ENCODE peak calls at places on chromosomes 13 and 19, in five cellular contexts. G, O, B, K and D are unnamed samples.

GRCh38 chr13:30312859-30313258 is 5.5 kb upstream of the KATNAL1 start:
- DNase-seq in G (no peak), O (no peak), B (no peak), K (no peak), D (no peak)

GRCh38 chr13:98089826-98090225 is 53.1 kb upstream of the FARP1 start:
- DNase-seq in G (no peak), O (no peak), B (no peak), K (no peak), D (no peak)

GRCh38 chr13:112969692-112970338 is 801 bp downstream of the MCF2L start:
- DNase-seq in G (no peak), O (no peak), B (no peak), K (no peak), D (no peak)

GRCh38 chr13:27839809-27840467 is 47.7 kb downstream of the GSX1 start:
- DNase-seq in G (no peak), O (no peak), B (no peak), K (no peak), D (no peak)

GRCh38 chr19:46218160-46218559 is 11.4 kb upstream of the IGFL1 start:
- DNase-seq in G (no peak), O (peak), B (no peak), K (no peak), D (peak)

GRCh38 chr13:19927117-19927734 is 31.3 kb upstream of the ZMYM2 start:
- DNase-seq in G (no peak), O (peak), B (peak), K (no peak), D (no peak)

GRCh38 chr13:99450416-99450815 is 50.9 kb upstream of the TM9SF2 start:
- DNase-seq in G (no peak), O (no peak), B (no peak), K (no peak), D (no peak)

GRCh38 chr19:57537953-57538547 is 10.9 kb downstream of the ZNF549 start:
- DNase-seq in G (no peak), O (no peak), B (no peak), K (no peak), D (no peak)

GRCh38 chr19:1624458-1624857 is 19.2 kb upstream of the UQCR11 start:
- DNase-seq in G (peak), O (peak), B (no peak), K (peak), D (no peak)

GRCh38 chr13:30638301-30638700 is 20.6 kb downstream of the USPL1 start:
- DNase-seq in G (no peak), O (no peak), B (no peak), K (no peak), D (no peak)

GRCh38 chr19:52343548-52343947 is 7.5 kb downstream of the ZNF610 start:
- DNase-seq in G (no peak), O (no peak), B (no peak), K (peak), D (no peak)

GRCh38 chr13:79393564-79394249 is 12.3 kb downstream of the RBM26 start:
- DNase-seq in G (peak), O (no peak), B (peak), K (no peak), D (no peak)

GRCh38 chr13:24264976-24265375 is 44.4 kb upstream of the C1QTNF9 start:
- DNase-seq in G (no peak), O (no peak), B (no peak), K (no peak), D (no peak)

GRCh38 chr13:110560606-110561334 is 752 bp downstream of the RAB20 start:
- DNase-seq in G (no peak), O (no peak), B (no peak), K (no peak), D (no peak)

GRCh38 chr13:106867249-106867648 is 299.3 kb upstream of the ARGLU1 start:
- DNase-seq in G (no peak), O (no peak), B (no peak), K (no peak), D (no peak)

GRCh38 chr19:6738726-6739389 is 622 bp upstream of the TRIP10 start:
- DNase-seq in G (no peak), O (peak), B (no peak), K (peak), D (no peak)